ENCODE peak calls at places on chromosomes 11 and 22, in seven cellular contexts. Q is AG04450, H is kidney, J is cardiac muscle cell, S is GM06990, W is upper lobe of right lung, U is iPS DF 6.9. L is an unnamed sample.
A peak's percentile ranks its signal among the peaks of the same experiment; 100 is the strongest.

GRCh38 chr11:116641561-116642045 is 131.2 kb downstream of the BUD13 start:
- DNase-seq in Q (no peak), H (peak; percentile 75), J (peak; percentile 59), S (peak; percentile 17), W (peak; percentile 76), U (peak; percentile 47), L (peak; percentile 65)

GRCh38 chr22:19607198-19608113 is 83.2 kb upstream of the CLDN5 start:
- DNase-seq in Q (no peak), H (no peak), J (no peak), S (no peak), W (peak; percentile 77), U (no peak), L (no peak)

GRCh38 chr22:47123827-47124442 is 361.5 kb downstream of the TBC1D22A start:
- DNase-seq in Q (no peak), H (peak; percentile 55), J (no peak), S (no peak), W (peak; percentile 47), U (no peak), L (peak; percentile 9)

GRCh38 chr11:69320756-69321741 is 27.1 kb downstream of the MYEOV start:
- DNase-seq in Q (no peak), H (no peak), J (no peak), S (no peak), W (peak; percentile 52), U (no peak), L (no peak)

GRCh38 chr11:118227865-118228785 is 3.3 kb upstream of the JAML start:
- DNase-seq in Q (no peak), H (no peak), J (no peak), S (peak; percentile 60), W (no peak), U (no peak), L (no peak)

GRCh38 chr11:12979928-12980689 is 29.0 kb upstream of the RASSF10 start:
- DNase-seq in Q (no peak), H (no peak), J (no peak), S (no peak), W (no peak), U (no peak), L (no peak)

GRCh38 chr22:31490496-31490925 is 869 bp upstream of the EIF4ENIF1 start:
- DNase-seq in Q (peak; percentile 36), H (no peak), J (peak; percentile 57), S (peak; percentile 79), W (peak; percentile 72), U (peak; percentile 25), L (peak; percentile 72)

GRCh38 chr22:27975381-27976013 is 56.4 kb upstream of the PITPNB start:
- DNase-seq in Q (no peak), H (no peak), J (no peak), S (no peak), W (no peak), U (no peak), L (no peak)

GRCh38 chr11:32162906-32163305 is 72.0 kb downstream of the RCN1 start:
- DNase-seq in Q (no peak), H (no peak), J (no peak), S (no peak), W (no peak), U (no peak), L (no peak)

GRCh38 chr22:32589007-32589406 is 114.4 kb downstream of the FBXO7 start:
- DNase-seq in Q (no peak), H (no peak), J (no peak), S (no peak), W (no peak), U (no peak), L (no peak)

GRCh38 chr11:93589347-93589746 is 46.2 kb upstream of the SMCO4 start:
- DNase-seq in Q (no peak), H (no peak), J (no peak), S (no peak), W (no peak), U (no peak), L (no peak)

GRCh38 chr11:34855754-34856095 is 60.5 kb downstream of the APIP start:
- DNase-seq in Q (no peak), H (no peak), J (no peak), S (no peak), W (no peak), U (no peak), L (no peak)

DNA sequence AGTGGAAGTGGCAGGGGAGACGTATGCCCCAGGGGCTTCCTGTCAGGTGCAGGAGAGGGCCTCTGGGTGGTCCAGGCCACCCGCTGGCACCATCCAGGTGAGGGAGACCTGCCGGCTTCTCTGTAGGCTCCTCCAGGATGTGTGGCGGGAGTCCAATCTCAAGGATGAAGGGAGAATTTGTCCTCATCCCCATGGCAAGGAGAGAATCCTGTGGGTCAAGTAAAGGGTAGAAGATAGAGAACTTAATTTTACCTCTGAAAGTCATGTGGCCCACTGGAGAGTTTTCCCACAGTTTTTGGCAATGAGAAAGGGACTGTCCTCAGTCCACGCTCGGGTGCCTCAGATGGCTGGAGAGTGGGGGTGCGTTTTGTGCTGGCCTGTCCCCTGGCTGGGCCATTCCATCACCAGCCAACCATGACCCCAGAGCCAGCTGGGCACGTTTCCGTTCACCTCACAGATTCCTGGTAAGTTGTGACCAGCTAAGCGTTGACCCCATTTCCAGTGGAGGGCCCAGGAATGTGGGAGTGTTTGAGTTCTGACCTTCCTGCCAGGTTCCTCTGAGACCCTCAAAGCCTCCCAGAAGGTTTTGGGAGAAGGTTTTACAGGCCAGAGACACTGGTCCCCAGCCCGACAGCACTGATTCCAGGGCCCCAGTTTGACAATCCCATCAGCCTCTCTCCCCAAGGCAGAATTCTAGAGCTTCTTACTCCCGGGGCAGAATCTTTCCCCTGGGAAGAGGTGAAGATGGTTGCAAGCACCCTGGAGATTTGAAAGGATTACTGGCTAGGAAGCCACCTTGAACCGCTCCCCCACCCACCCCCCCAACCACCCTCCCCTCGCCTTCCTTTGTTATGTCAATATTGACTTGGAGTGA is 2.6 kb downstream of the OVOL1 start:
- DNase-seq in Q (no peak), H (peak; percentile 83), J (no peak), S (no peak), W (no peak), U (no peak), L (no peak)
- H3K4me3 ChIP-seq in Q (no peak overlapping the region), H (peak overlapping the region; percentile 54), J (no peak overlapping the region), S (no peak overlapping the region), W (no peak overlapping the region), U (no peak overlapping the region), L (no peak overlapping the region)

GRCh38 chr22:23908561-23909205 is 14.5 kb downstream of the MIF start:
- DNase-seq in Q (no peak), H (no peak), J (no peak), S (no peak), W (no peak), U (no peak), L (no peak)

GRCh38 chr22:23906641-23907040 is 12.5 kb downstream of the MIF start:
- DNase-seq in Q (no peak), H (peak; percentile 51), J (no peak), S (no peak), W (no peak), U (no peak), L (no peak)

GRCh38 chr22:23911318-23911980 is 17.3 kb downstream of the MIF start:
- DNase-seq in Q (no peak), H (no peak), J (no peak), S (no peak), W (no peak), U (no peak), L (no peak)

GRCh38 chr22:23910496-23911190 is 16.5 kb downstream of the MIF start:
- DNase-seq in Q (no peak), H (no peak), J (no peak), S (no peak), W (no peak), U (no peak), L (no peak)

DNA sequence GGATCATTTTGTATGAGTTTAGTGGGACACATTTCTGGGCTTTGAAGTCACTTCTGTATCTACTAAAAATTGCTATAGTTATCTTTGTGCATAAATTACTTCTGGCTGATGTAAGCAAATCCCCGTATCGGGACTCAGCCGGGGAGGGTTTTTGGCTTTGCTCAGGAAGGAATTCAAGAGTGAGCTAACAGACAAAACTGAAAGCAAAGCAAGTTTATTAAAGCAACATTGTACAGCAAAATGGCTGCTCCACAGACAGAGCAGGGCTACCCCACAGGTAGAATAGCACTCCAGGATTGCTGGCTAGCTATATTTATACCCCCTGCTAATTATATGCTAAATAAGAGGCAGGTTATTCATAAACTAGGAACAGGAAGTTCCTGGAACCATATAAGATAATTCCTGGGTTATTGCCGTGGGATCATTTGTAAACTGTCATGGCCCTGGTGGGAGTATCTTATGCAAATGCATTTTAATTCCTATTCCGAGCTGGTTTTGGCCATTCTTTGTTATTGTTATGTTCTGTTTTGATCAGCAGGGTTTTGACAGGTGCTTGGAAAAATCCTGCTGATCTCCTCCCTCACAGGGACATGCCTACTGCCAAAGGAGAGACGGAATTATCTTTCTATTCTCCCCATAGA is 15.2 kb downstream of the MIF start:
- DNase-seq in Q (no peak), H (no peak), J (no peak), S (no peak), W (no peak), U (no peak), L (no peak)
- H3K4me3 ChIP-seq in Q (no peak overlapping the region), H (no peak overlapping the region), J (no peak overlapping the region), S (no peak overlapping the region), W (no peak overlapping the region), U (no peak overlapping the region), L (no peak overlapping the region)

GRCh38 chr11:64714664-64715063 is 8.3 kb downstream of the NRXN2 start:
- DNase-seq in Q (no peak), H (no peak), J (no peak), S (no peak), W (no peak), U (no peak), L (no peak)

GRCh38 chr11:64711944-64712306 is 11.1 kb downstream of the NRXN2 start:
- DNase-seq in Q (no peak), H (no peak), J (no peak), S (no peak), W (peak; percentile 57), U (no peak), L (no peak)

GRCh38 chr11:64712430-64713030 is 10.5 kb downstream of the NRXN2 start:
- DNase-seq in Q (no peak), H (no peak), J (no peak), S (no peak), W (peak; percentile 62), U (no peak), L (no peak)

GRCh38 chr11:64713031-64713780 is 9.8 kb downstream of the NRXN2 start:
- DNase-seq in Q (no peak), H (peak; percentile 78), J (peak; percentile 69), S (no peak), W (peak; percentile 72), U (no peak), L (peak; percentile 60)

DNA sequence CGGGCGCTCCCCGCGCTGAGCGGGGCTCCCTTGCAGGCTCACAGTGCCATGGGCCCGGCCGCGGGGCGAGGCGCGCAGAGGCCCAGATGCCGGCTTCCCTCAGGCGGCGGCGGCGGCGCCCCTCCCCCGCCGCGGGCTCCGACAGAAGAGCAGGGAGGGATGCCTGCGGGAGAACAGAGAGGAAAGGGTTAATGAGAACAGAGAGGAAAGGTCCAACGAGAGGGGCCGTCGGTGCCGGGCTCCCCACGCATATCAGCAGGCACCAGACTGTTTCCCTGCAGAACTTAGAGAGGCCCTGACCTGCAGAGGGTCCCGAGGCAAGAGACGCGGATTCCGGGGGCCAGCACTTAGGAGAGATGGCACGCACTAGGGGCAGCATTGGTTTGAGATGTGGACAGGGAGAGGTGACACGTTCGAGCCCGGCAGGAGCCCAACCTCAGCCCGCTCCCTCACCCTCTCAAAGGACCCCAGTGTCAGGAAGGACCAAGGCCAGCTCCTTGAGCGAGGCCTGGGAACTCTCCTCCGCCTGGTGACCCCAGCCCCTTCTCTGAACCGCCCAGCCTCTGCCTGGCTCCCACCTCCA is 9.1 kb downstream of the NRXN2 start:
- DNase-seq in Q (no peak), H (no peak), J (peak; percentile 67), S (no peak), W (peak; percentile 42), U (no peak), L (no peak)
- H3K4me3 ChIP-seq in Q (no peak overlapping the region), H (no peak overlapping the region), J (no peak overlapping the region), S (no peak overlapping the region), W (no peak overlapping the region), U (peak overlapping the region; percentile 38), L (no peak overlapping the region)

GRCh38 chr11:125262825-125263218 is 98.3 kb downstream of the PKNOX2 start:
- DNase-seq in Q (no peak), H (no peak), J (peak; percentile 30), S (no peak), W (no peak), U (no peak), L (no peak)
- H3K4me3 ChIP-seq in Q (no peak overlapping the region), H (no peak overlapping the region), J (no peak overlapping the region), S (no peak overlapping the region), W (no peak overlapping the region), U (no peak overlapping the region), L (no peak overlapping the region)